ENCODE peak calls at places on chromosomes 13 and 19, in six cellular contexts. V, R, X, D, P and M are unnamed samples.

GRCh38 chr13:28031220-28031903 is 42.9 kb upstream of the URAD start:
- DNase-seq in D (no peak), P (no peak), V (no peak), R (no peak), X (no peak), M (no peak)

GRCh38 chr13:32610977-32611376 is 24.7 kb downstream of the PDS5B start:
- DNase-seq in V (no peak), D (no peak), R (no peak), X (no peak), P (no peak), M (no peak)

GRCh38 chr13:102983496-102983895 is 82.7 kb downstream of the SLC10A2 start:
- DNase-seq in D (no peak), X (no peak), V (peak; percentile 72), R (no peak), P (no peak), M (peak; percentile 13)

GRCh38 chr19:9913237-9914000 is 22.9 kb downstream of the OLFM2 start:
- DNase-seq in P (peak; percentile 28), V (no peak), X (no peak), R (no peak), D (no peak), M (no peak)

GRCh38 chr19:49875801-49876421 is 1.2 kb downstream of the AKT1S1 start:
- DNase-seq in R (peak; percentile 52), X (peak; percentile 42), D (peak; percentile 91), V (peak; percentile 48), P (no peak), M (no peak)

GRCh38 chr19:49932731-49933131 is 3.4 kb upstream of the NUP62 start:
- DNase-seq in P (no peak), X (no peak), R (no peak), V (no peak), D (peak; percentile 72), M (peak; percentile 19)

GRCh38 chr19:1845642-1846041 is 2.6 kb downstream of the REXO1 start:
- DNase-seq in D (no peak), R (no peak), V (no peak), P (no peak), X (no peak), M (no peak)

GRCh38 chr19:50792852-50793250 is 2.6 kb downstream of the ACP4 start:
- DNase-seq in P (no peak), D (no peak), R (no peak), V (no peak), X (no peak), M (no peak)

GRCh38 chr13:80463673-80464352 is 122.9 kb upstream of the SPRY2 start:
- DNase-seq in P (no peak), D (no peak), V (no peak), X (no peak), R (no peak), M (no peak)

GRCh38 chr19:41528106-41528505 is 47.9 kb upstream of the CEACAM21 start:
- DNase-seq in D (no peak), V (no peak), P (no peak), R (peak; percentile 33), X (no peak), M (no peak)

GRCh38 chr13:42957881-42958280 is 34.2 kb downstream of the EPSTI1 start:
- DNase-seq in D (no peak), R (no peak), V (no peak), X (no peak), P (no peak), M (no peak)

GRCh38 chr13:98172570-98173405 is 4.3 kb downstream of the RNF113B start:
- DNase-seq in R (no peak), V (no peak), P (no peak), X (no peak), D (no peak), M (no peak)

GRCh38 chr13:40787062-40787461 is 2.3 kb upstream of the SLC25A15 start:
- DNase-seq in V (peak; percentile 71), R (no peak), D (no peak), X (no peak), P (no peak), M (no peak)

GRCh38 chr19:6738726-6739389 is 622 bp upstream of the TRIP10 start:
- DNase-seq in D (no peak), P (peak; percentile 32), X (peak; percentile 25), V (peak; percentile 36), R (peak; percentile 67), M (no peak)

GRCh38 chr13:33152389-33152788 is 133.2 kb downstream of the STARD13 start:
- DNase-seq in D (no peak), V (no peak), X (no peak), R (no peak), P (no peak), M (no peak)

GRCh38 chr13:110341445-110342247 is 34.6 kb downstream of the COL4A2 start:
- DNase-seq in P (no peak), V (no peak), X (no peak), D (no peak), R (peak; percentile 5), M (no peak)

GRCh38 chr19:29495971-29496441 is 29.8 kb upstream of the VSTM2B start:
- DNase-seq in D (peak; percentile 55), P (no peak), X (no peak), R (no peak), V (no peak), M (no peak)

GRCh38 chr13:60765700-60766411 is 368.8 kb downstream of the TDRD3 start:
- DNase-seq in V (no peak), P (no peak), X (no peak), R (no peak), D (no peak), M (no peak)

GRCh38 chr13:72180253-72180952 is 313.4 kb upstream of the DACH1 start:
- DNase-seq in D (no peak), X (no peak), V (peak; percentile 74), P (no peak), R (no peak), M (no peak)

GRCh38 chr13:52070929-52071523 is 46.5 kb downstream of the UTP14C start:
- DNase-seq in P (no peak), R (no peak), D (no peak), X (no peak), V (peak; percentile 44), M (peak; percentile 32)

GRCh38 chr19:22140356-22140755 is 56.4 kb downstream of the ZNF676 start:
- DNase-seq in R (no peak), X (no peak), D (no peak), P (no peak), V (no peak), M (no peak)

GRCh38 chr13:103948477-103948876 is 882.3 kb upstream of the SLC10A2 start:
- DNase-seq in V (no peak), X (no peak), P (no peak), D (no peak), R (no peak), M (no peak)

GRCh38 chr13:75637101-75637774 is 1.1 kb downstream of the LMO7 start:
- DNase-seq in D (no peak), R (no peak), P (no peak), V (no peak), X (no peak), M (no peak)